ENCODE peak calls at places on chromosomes 2 and 18, in four cellular contexts. F, R, O and M are unnamed samples.

GRCh38 chr2:4020153-4020552 is 316.8 kb downstream of the DCDC2C start:
- DNase-seq in F (peak; percentile 0), R (no peak), O (no peak), M (peak; percentile 66)

GRCh38 chr2:99656938-99657337 is 167.1 kb upstream of the REV1 start:
- DNase-seq in F (no peak), R (peak; percentile 60), O (no peak), M (no peak)

GRCh38 chr18:24078391-24078790 is 60.5 kb upstream of the CABYR start:
- DNase-seq in F (no peak), R (no peak), O (no peak), M (no peak)

GRCh38 chr2:168649105-168649504 is 153.3 kb upstream of the NOSTRIN start:
- DNase-seq in F (no peak), R (no peak), O (no peak), M (no peak)

GRCh38 chr2:205785507-205786222 is 103.4 kb downstream of the NRP2 start:
- DNase-seq in F (no peak), R (no peak), O (no peak), M (no peak)

GRCh38 chr2:58146707-58147106 is 94.4 kb downstream of the FANCL start:
- DNase-seq in F (peak; percentile 35), R (no peak), O (no peak), M (no peak)

GRCh38 chr2:204078003-204078698 is 141.6 kb downstream of the ICOS start:
- DNase-seq in F (no peak), R (no peak), O (no peak), M (no peak)

GRCh38 chr18:21741511-21742322 is 1.1 kb downstream of the MIB1 start:
- DNase-seq in F (peak; percentile 17), R (peak; percentile 63), O (no peak), M (no peak)

GRCh38 chr2:130824492-130825061 is 12.1 kb upstream of the ARHGEF4 start:
- DNase-seq in F (peak; percentile 99), R (no peak), O (peak; percentile 72), M (peak; percentile 63)

GRCh38 chr2:128026422-128027277 is 1.2 kb downstream of the SAP130 start:
- DNase-seq in F (peak; percentile 9), R (no peak), O (no peak), M (peak; percentile 74)

GRCh38 chr18:3584897-3585460 is 135.0 kb downstream of the TGIF1 start:
- DNase-seq in F (no peak), R (no peak), O (no peak), M (no peak)

GRCh38 chr2:226526731-226527130 is 272.9 kb downstream of the IRS1 start:
- DNase-seq in F (no peak), R (no peak), O (no peak), M (no peak)

GRCh38 chr2:68196120-68196716 is 38.5 kb downstream of the PNO1 start:
- DNase-seq in F (peak; percentile 71), R (no peak), O (no peak), M (peak; percentile 44)

GRCh38 chr2:85160946-85161625 is 27.9 kb downstream of the TCF7L1 start:
- DNase-seq in F (no peak), R (no peak), O (no peak), M (no peak)

GRCh38 chr2:1653137-1653789 is 91.1 kb downstream of the PXDN start:
- DNase-seq in F (peak; percentile 97), R (no peak), O (peak; percentile 94), M (no peak)

GRCh38 chr2:239531456-239532304 is 130.9 kb upstream of the HDAC4 start:
- DNase-seq in F (no peak), R (peak; percentile 85), O (no peak), M (no peak)

GRCh38 chr2:23484163-23484740 is 99.3 kb downstream of the KLHL29 start:
- DNase-seq in F (no peak), R (no peak), O (no peak), M (peak; percentile 80)

GRCh38 chr2:51258301-51258700 is 226.4 kb upstream of the NRXN1 start:
- DNase-seq in F (no peak), R (no peak), O (no peak), M (no peak)

GRCh38 chr2:197356136-197356535 is 45.6 kb upstream of the ANKRD44 start:
- DNase-seq in F (peak; percentile 14), R (no peak), O (no peak), M (no peak)

GRCh38 chr2:102119255-102119654 is 23.3 kb upstream of the IL1R1 start:
- DNase-seq in F (no peak), R (no peak), O (no peak), M (no peak)

GRCh38 chr2:100757621-100758394 is 62.1 kb upstream of the NPAS2 start:
- DNase-seq in F (peak; percentile 94), R (no peak), O (peak; percentile 73), M (no peak)

GRCh38 chr2:118387509-118387908 is 299.2 kb downstream of the INSIG2 start:
- DNase-seq in F (peak; percentile 13), R (no peak), O (peak; percentile 72), M (no peak)

GRCh38 chr2:116435648-116436047 is 1378.8 kb upstream of the DDX18 start:
- DNase-seq in F (no peak), R (no peak), O (no peak), M (no peak)

GRCh38 chr2:98479959-98480524 is 35.4 kb downstream of the INPP4A start:
- DNase-seq in F (peak; percentile 70), R (peak; percentile 83), O (no peak), M (peak; percentile 82)

GRCh38 chr2:241506793-241507429 is 1.5 kb downstream of the STK25 start:
- DNase-seq in F (peak; percentile 13), R (no peak), O (no peak), M (no peak)

GRCh38 chr2:146982393-146982846 is 862.4 kb upstream of the ACVR2A start:
- DNase-seq in F (peak; percentile 98), R (no peak), O (peak; percentile 59), M (no peak)

GRCh38 chr2:24821433-24821891 is 28.2 kb downstream of the CENPO start:
- DNase-seq in F (no peak), R (peak; percentile 22), O (no peak), M (no peak)

GRCh38 chr18:46723856-46724415 is 32.9 kb downstream of the ST8SIA5 start:
- DNase-seq in F (no peak), R (no peak), O (no peak), M (no peak)

GRCh38 chr2:103293266-103293583 is 531.4 kb downstream of the TMEM182 start:
- DNase-seq in F (no peak), R (no peak), O (no peak), M (no peak)

GRCh38 chr2:234377761-234378341 is 119.0 kb downstream of the ARL4C start:
- DNase-seq in F (peak; percentile 51), R (no peak), O (peak; percentile 87), M (no peak)

GRCh38 chr18:56869189-56869777 is 218.1 kb downstream of the WDR7 start:
- DNase-seq in F (peak; percentile 80), R (peak; percentile 33), O (peak; percentile 34), M (peak; percentile 92)